ENCODE peak calls at places on chromosomes 16 and 17, in seven cellular contexts. J is NCI-H226, H is NCI-H345, X is MCF 10A, N is tibial artery, I is NCI-H187 treated with DMSO at 0.1 percent for 48 hours, Z is A549. C is an unnamed sample.

GRCh38 chr17:81322271-81323082 is 27.4 kb upstream of the SLC38A10 start:
- DNase-seq in J (no peak), I (no peak), Z (peak; percentile 89), X (peak; percentile 47), N (no peak), H (no peak), C (no peak)

GRCh38 chr17:37676115-37676925 is 33.1 kb upstream of the DDX52 start:
- DNase-seq in Z (no peak), J (peak; percentile 43), N (no peak), H (no peak), X (peak; percentile 21), I (no peak), C (no peak)

GRCh38 chr16:58128721-58129096 is 472 bp downstream of the CFAP20 start:
- DNase-seq in N (no peak), I (no peak), Z (no peak), H (no peak), X (no peak), J (no peak), C (no peak)

GRCh38 chr17:11943759-11944347 is 53.4 kb downstream of the ZNF18 start:
- DNase-seq in Z (no peak), I (no peak), J (no peak), N (no peak), H (no peak), X (peak; percentile 66), C (no peak)

GRCh38 chr17:38746893-38747384 is 1.2 kb downstream of the PCGF2 start:
- DNase-seq in H (no peak), X (no peak), N (no peak), J (no peak), Z (no peak), I (no peak), C (no peak)

GRCh38 chr17:17935321-17936271 is 36.6 kb downstream of the TOM1L2 start:
- DNase-seq in X (peak; percentile 82), H (no peak), N (peak; percentile 73), J (peak; percentile 90), I (no peak), Z (peak; percentile 34), C (no peak)

GRCh38 chr17:2090804-2091534 is 36.1 kb downstream of the HIC1 start:
- DNase-seq in I (no peak), X (peak; percentile 54), Z (peak; percentile 54), H (no peak), J (peak; percentile 85), N (peak; percentile 77), C (peak; percentile 52)

GRCh38 chr17:5380491-5381135 is 38.8 kb downstream of the NUP88 start:
- DNase-seq in J (no peak), H (no peak), X (no peak), N (no peak), Z (no peak), I (no peak), C (no peak)

GRCh38 chr17:77959216-77959925 is 868 bp downstream of the TNRC6C start:
- DNase-seq in X (no peak), N (no peak), H (peak; percentile 44), Z (peak; percentile 48), I (no peak), J (no peak), C (no peak)

GRCh38 chr16:1012135-1012534 is 30.6 kb downstream of the SOX8 start:
- DNase-seq in I (no peak), J (no peak), X (no peak), N (no peak), H (no peak), Z (no peak), C (no peak)

GRCh38 chr17:29593546-29594440 is 861 bp downstream of the ANKRD13B start:
- DNase-seq in J (no peak), H (peak; percentile 37), Z (no peak), I (no peak), N (no peak), X (peak; percentile 43), C (no peak)

GRCh38 chr16:3175157-3176153 is 12.5 kb upstream of the OR1F1 start:
- DNase-seq in J (peak; percentile 58), Z (peak; percentile 71), H (peak; percentile 32), N (no peak), I (no peak), X (peak; percentile 59), C (no peak)

GRCh38 chr17:77474292-77474988 is 333.7 kb downstream of the SEC14L1 start:
- DNase-seq in I (no peak), X (no peak), N (no peak), Z (no peak), H (no peak), J (peak; percentile 44), C (no peak)

GRCh38 chr17:5122586-5123342 is 6.9 kb downstream of the USP6 start:
- DNase-seq in J (no peak), Z (no peak), I (no peak), H (no peak), X (no peak), N (peak; percentile 18), C (no peak)

GRCh38 chr17:78257810-78258322 is 26.4 kb downstream of the TMEM235 start:
- DNase-seq in J (peak; percentile 27), Z (no peak), X (no peak), N (no peak), H (no peak), I (no peak), C (no peak)

GRCh38 chr16:31072540-31073072 is 1.4 kb downstream of the ZNF668 start:
- DNase-seq in N (no peak), J (no peak), Z (peak; percentile 46), I (no peak), X (peak; percentile 17), H (peak; percentile 25), C (no peak)

GRCh38 chr16:66935319-66936011 is at the start of gene CES2:
- DNase-seq in J (peak; percentile 57), I (no peak), Z (no peak), N (no peak), H (no peak), X (peak; percentile 84), C (no peak)

GRCh38 chr17:82888583-82889495 is 49.0 kb upstream of the ZNF750 start:
- DNase-seq in H (no peak), J (no peak), N (no peak), X (no peak), Z (no peak), I (no peak), C (no peak)

GRCh38 chr17:8212312-8213180 is 2.2 kb upstream of the AURKB start:
- DNase-seq in Z (no peak), X (peak; percentile 62), J (no peak), N (no peak), I (no peak), H (no peak), C (no peak)

GRCh38 chr17:81684442-81684911 is 666 bp downstream of the HGS start:
- DNase-seq in J (no peak), N (peak; percentile 41), Z (peak; percentile 77), I (no peak), X (no peak), H (no peak), C (no peak)

GRCh38 chr17:8739104-8739503 is 5.5 kb downstream of the CCDC42 start:
- DNase-seq in Z (no peak), I (no peak), X (no peak), N (no peak), H (no peak), J (no peak), C (peak; percentile 79)

GRCh38 chr17:47966079-47966519 is 4.8 kb upstream of the CDK5RAP3 start:
- DNase-seq in X (peak; percentile 44), N (no peak), Z (no peak), H (no peak), J (no peak), I (no peak), C (no peak)

GRCh38 chr16:13863075-13863765 is 56.7 kb upstream of the ERCC4 start:
- DNase-seq in N (no peak), X (no peak), J (no peak), H (no peak), Z (no peak), I (no peak), C (no peak)

GRCh38 chr16:11296706-11297491 is 15.8 kb upstream of the PRM1 start:
- DNase-seq in H (no peak), I (no peak), J (no peak), N (no peak), X (no peak), Z (no peak), C (no peak)

GRCh38 chr17:63270610-63271009 is 175.5 kb downstream of the CYB561 start:
- DNase-seq in N (no peak), J (peak; percentile 23), I (no peak), X (no peak), Z (no peak), H (no peak), C (no peak)

GRCh38 chr17:2388705-2389099 is 12.2 kb downstream of the MNT start:
- DNase-seq in I (no peak), X (no peak), H (no peak), N (no peak), J (no peak), Z (no peak), C (no peak)

GRCh38 chr17:75153854-75154194 is 488 bp downstream of the JPT1 start:
- DNase-seq in N (no peak), Z (no peak), J (no peak), I (no peak), H (peak; percentile 53), X (no peak), C (no peak)

GRCh38 chr17:22128723-22129122 is 436.4 kb downstream of the KCNJ18 start:
- DNase-seq in N (no peak), J (no peak), Z (no peak), I (no peak), H (no peak), X (no peak), C (no peak)

GRCh38 chr17:57440522-57441269 is 184.4 kb downstream of the MSI2 start:
- DNase-seq in N (peak; percentile 56), H (peak; percentile 77), I (no peak), X (peak; percentile 90), Z (peak; percentile 59), J (peak; percentile 66), C (peak; percentile 47)

GRCh38 chr17:20273741-20274500 is 193.4 kb downstream of the LGALS9B start:
- DNase-seq in X (no peak), H (no peak), Z (no peak), I (no peak), J (no peak), N (no peak), C (no peak)

GRCh38 chr16:88936008-88936912 is 40.7 kb downstream of the CBFA2T3 start:
- DNase-seq in H (no peak), N (peak; percentile 62), J (no peak), Z (peak; percentile 37), X (no peak), I (no peak), C (no peak)

GRCh38 chr16:73036074-73036826 is 11.7 kb downstream of the ZFHX3 start:
- DNase-seq in J (no peak), I (no peak), Z (no peak), X (no peak), H (no peak), N (no peak), C (no peak)

GRCh38 chr16:56848056-56848936 is 16.7 kb upstream of the SLC12A3 start:
- DNase-seq in Z (no peak), X (peak; percentile 78), H (no peak), J (peak; percentile 54), I (no peak), N (no peak), C (no peak)

C was measured in iPS DF 19.7.